ENCODE peak calls at places on chromosome 9, in six cellular contexts. One of them, this sample, is unnamed.

GRCh38 chr9:115883467-115884329 is 269.9 kb upstream of the PAPPA start:
- DNase-seq in sigmoid colon: no peak
- DNase-seq in tibial artery: no peak
- DNase-seq in uterus: peak; percentile 22
- DNase-seq in cardiac muscle cell: peak; percentile 47
- DNase-seq in right lobe of liver: no peak
- DNase-seq in this sample: no peak

GRCh38 chr9:130570200-130570599 is 9.2 kb upstream of the FUBP3 start:
- DNase-seq in sigmoid colon: no peak
- DNase-seq in tibial artery: no peak
- DNase-seq in uterus: no peak
- DNase-seq in cardiac muscle cell: no peak
- DNase-seq in right lobe of liver: no peak
- DNase-seq in this sample: no peak

GRCh38 chr9:105690742-105691141 is 3.6 kb upstream of the TMEM38B start:
- DNase-seq in sigmoid colon: no peak
- DNase-seq in tibial artery: no peak
- DNase-seq in uterus: no peak
- DNase-seq in cardiac muscle cell: no peak
- DNase-seq in right lobe of liver: no peak
- DNase-seq in this sample: no peak

GRCh38 chr9:36154213-36154952 is 14.8 kb upstream of the CCIN start:
- DNase-seq in sigmoid colon: peak; percentile 81
- DNase-seq in tibial artery: peak; percentile 61
- DNase-seq in uterus: peak; percentile 77
- DNase-seq in cardiac muscle cell: peak; percentile 16
- DNase-seq in right lobe of liver: no peak
- DNase-seq in this sample: no peak

GRCh38 chr9:121975801-121976277 is 117.3 kb downstream of the TTLL11 start:
- DNase-seq in sigmoid colon: no peak
- DNase-seq in tibial artery: no peak
- DNase-seq in uterus: no peak
- DNase-seq in cardiac muscle cell: no peak
- DNase-seq in right lobe of liver: no peak
- DNase-seq in this sample: no peak

GRCh38 chr9:16540996-16541668 is 329.3 kb downstream of the BNC2 start:
- DNase-seq in sigmoid colon: no peak
- DNase-seq in tibial artery: no peak
- DNase-seq in uterus: no peak
- DNase-seq in cardiac muscle cell: no peak
- DNase-seq in right lobe of liver: no peak
- DNase-seq in this sample: no peak

GRCh38 chr9:98834386-98834785 is 26.9 kb downstream of the GALNT12 start:
- DNase-seq in sigmoid colon: no peak
- DNase-seq in tibial artery: no peak
- DNase-seq in uterus: no peak
- DNase-seq in cardiac muscle cell: no peak
- DNase-seq in right lobe of liver: no peak
- DNase-seq in this sample: no peak

GRCh38 chr9:81314525-81314924 is 374.8 kb downstream of the TLE1 start:
- DNase-seq in sigmoid colon: no peak
- DNase-seq in tibial artery: no peak
- DNase-seq in uterus: no peak
- DNase-seq in cardiac muscle cell: no peak
- DNase-seq in right lobe of liver: peak; percentile 82
- DNase-seq in this sample: no peak

GRCh38 chr9:89920901-89921300 is 316.1 kb downstream of the GADD45G start:
- DNase-seq in sigmoid colon: no peak
- DNase-seq in tibial artery: no peak
- DNase-seq in uterus: no peak
- DNase-seq in cardiac muscle cell: no peak
- DNase-seq in right lobe of liver: no peak
- DNase-seq in this sample: no peak

GRCh38 chr9:18238254-18238653 is 235.7 kb upstream of the ADAMTSL1 start:
- DNase-seq in sigmoid colon: no peak
- DNase-seq in tibial artery: no peak
- DNase-seq in uterus: no peak
- DNase-seq in cardiac muscle cell: no peak
- DNase-seq in right lobe of liver: no peak
- DNase-seq in this sample: no peak

GRCh38 chr9:115411993-115412452 is 294.1 kb upstream of the TNC start:
- DNase-seq in sigmoid colon: no peak
- DNase-seq in tibial artery: no peak
- DNase-seq in uterus: no peak
- DNase-seq in cardiac muscle cell: no peak
- DNase-seq in right lobe of liver: no peak
- DNase-seq in this sample: no peak

DNA sequence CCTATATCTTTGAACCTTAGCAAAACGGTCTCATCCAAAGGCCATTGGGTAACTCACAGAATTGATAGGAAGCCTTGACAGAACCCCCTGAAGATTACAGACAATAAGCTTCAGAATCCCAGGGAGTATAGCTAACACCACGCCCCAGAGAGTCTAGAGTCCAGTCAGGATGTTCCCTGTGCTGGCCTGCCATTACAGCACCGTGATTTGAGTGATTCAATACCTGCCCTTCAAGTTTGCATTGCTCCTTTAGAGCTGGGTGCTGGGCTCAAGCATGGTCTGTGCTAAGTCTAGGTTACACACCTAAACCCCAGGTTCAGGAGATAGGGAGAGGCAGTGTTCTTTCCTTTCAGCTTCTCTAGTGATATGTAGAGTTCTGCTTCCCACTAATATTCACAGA is 90.5 kb downstream of the RASEF start:
- DNase-seq in sigmoid colon: no peak
- DNase-seq in tibial artery: no peak
- DNase-seq in uterus: no peak
- DNase-seq in cardiac muscle cell: no peak
- DNase-seq in right lobe of liver: no peak
- DNase-seq in this sample: no peak
- H3K4me3 ChIP-seq in sigmoid colon: no peak overlapping the region
- H3K4me3 ChIP-seq in tibial artery: no peak overlapping the region
- H3K4me3 ChIP-seq in uterus: no peak overlapping the region
- H3K4me3 ChIP-seq in cardiac muscle cell: no peak overlapping the region
- H3K4me3 ChIP-seq in right lobe of liver: no peak overlapping the region
- H3K4me3 ChIP-seq in this sample: no peak overlapping the region

GRCh38 chr9:112184946-112185345 is 9.8 kb upstream of the SUSD1 start:
- DNase-seq in sigmoid colon: no peak
- DNase-seq in tibial artery: no peak
- DNase-seq in uterus: no peak
- DNase-seq in cardiac muscle cell: no peak
- DNase-seq in right lobe of liver: no peak
- DNase-seq in this sample: no peak

GRCh38 chr9:112184211-112184610 is 9.1 kb upstream of the SUSD1 start:
- DNase-seq in sigmoid colon: no peak
- DNase-seq in tibial artery: no peak
- DNase-seq in uterus: no peak
- DNase-seq in cardiac muscle cell: no peak
- DNase-seq in right lobe of liver: no peak
- DNase-seq in this sample: no peak

GRCh38 chr9:112188884-112189283 is 13.8 kb upstream of the SUSD1 start:
- DNase-seq in sigmoid colon: no peak
- DNase-seq in tibial artery: no peak
- DNase-seq in uterus: no peak
- DNase-seq in cardiac muscle cell: no peak
- DNase-seq in right lobe of liver: no peak
- DNase-seq in this sample: no peak

GRCh38 chr9:112186695-112187094 is 11.6 kb upstream of the SUSD1 start:
- DNase-seq in sigmoid colon: no peak
- DNase-seq in tibial artery: no peak
- DNase-seq in uterus: no peak
- DNase-seq in cardiac muscle cell: no peak
- DNase-seq in right lobe of liver: no peak
- DNase-seq in this sample: no peak
- H3K4me3 ChIP-seq in sigmoid colon: no peak overlapping the region
- H3K4me3 ChIP-seq in tibial artery: no peak overlapping the region
- H3K4me3 ChIP-seq in uterus: no peak overlapping the region
- H3K4me3 ChIP-seq in cardiac muscle cell: no peak overlapping the region
- H3K4me3 ChIP-seq in right lobe of liver: no peak overlapping the region
- H3K4me3 ChIP-seq in this sample: no peak overlapping the region

GRCh38 chr9:87238545-87238944 is 259.1 kb upstream of the DAPK1 start:
- DNase-seq in sigmoid colon: no peak
- DNase-seq in tibial artery: no peak
- DNase-seq in uterus: no peak
- DNase-seq in cardiac muscle cell: no peak
- DNase-seq in right lobe of liver: no peak
- DNase-seq in this sample: no peak
- H3K4me3 ChIP-seq in sigmoid colon: no peak overlapping the region
- H3K4me3 ChIP-seq in tibial artery: no peak overlapping the region
- H3K4me3 ChIP-seq in uterus: no peak overlapping the region
- H3K4me3 ChIP-seq in cardiac muscle cell: no peak overlapping the region
- H3K4me3 ChIP-seq in right lobe of liver: no peak overlapping the region
- H3K4me3 ChIP-seq in this sample: no peak overlapping the region

GRCh38 chr9:133949486-133950061 is 42.5 kb downstream of the VAV2 start:
- DNase-seq in sigmoid colon: no peak
- DNase-seq in tibial artery: no peak
- DNase-seq in uterus: no peak
- DNase-seq in cardiac muscle cell: no peak
- DNase-seq in right lobe of liver: peak; percentile 49
- DNase-seq in this sample: no peak

GRCh38 chr9:133951265-133951664 is 40.9 kb downstream of the VAV2 start:
- DNase-seq in sigmoid colon: no peak
- DNase-seq in tibial artery: no peak
- DNase-seq in uterus: no peak
- DNase-seq in cardiac muscle cell: no peak
- DNase-seq in right lobe of liver: peak; percentile 43
- DNase-seq in this sample: no peak

GRCh38 chr9:133952598-133953550 is 39.2 kb downstream of the VAV2 start:
- DNase-seq in sigmoid colon: no peak
- DNase-seq in tibial artery: no peak
- DNase-seq in uterus: no peak
- DNase-seq in cardiac muscle cell: no peak
- DNase-seq in right lobe of liver: peak; percentile 48
- DNase-seq in this sample: no peak

GRCh38 chr9:133950206-133950915 is 41.8 kb downstream of the VAV2 start:
- DNase-seq in sigmoid colon: no peak
- DNase-seq in tibial artery: no peak
- DNase-seq in uterus: no peak
- DNase-seq in cardiac muscle cell: no peak
- DNase-seq in right lobe of liver: peak; percentile 35
- DNase-seq in this sample: no peak

GRCh38 chr9:133950916-133951231 is 41.2 kb downstream of the VAV2 start:
- DNase-seq in sigmoid colon: no peak
- DNase-seq in tibial artery: no peak
- DNase-seq in uterus: no peak
- DNase-seq in cardiac muscle cell: no peak
- DNase-seq in right lobe of liver: no peak
- DNase-seq in this sample: no peak
- H3K4me3 ChIP-seq in sigmoid colon: no peak overlapping the region
- H3K4me3 ChIP-seq in tibial artery: no peak overlapping the region
- H3K4me3 ChIP-seq in uterus: no peak overlapping the region
- H3K4me3 ChIP-seq in cardiac muscle cell: no peak overlapping the region
- H3K4me3 ChIP-seq in right lobe of liver: no peak overlapping the region
- H3K4me3 ChIP-seq in this sample: no peak overlapping the region

This sample was measured in CD4-positive, CD25-positive, alpha-beta regulatory T cell.